ENCODE peak calls at places on chromosomes 5 and 9, in four cellular contexts. S, W, M and N are unnamed samples.

GRCh38 chr5:74257645-74258328 is 382.7 kb downstream of the ENC1 start:
- DNase-seq in S (peak; percentile 33), W (peak; percentile 63), M (no peak), N (peak; percentile 94)

GRCh38 chr5:157518963-157519362 is 56.6 kb downstream of the ADAM19 start:
- DNase-seq in S (no peak), W (no peak), M (no peak), N (no peak)

GRCh38 chr5:141958113-141958512 is at the start of gene PCDH12:
- DNase-seq in S (no peak), W (no peak), M (peak; percentile 18), N (peak; percentile 78)

GRCh38 chr9:36845844-36846243 is 188.2 kb downstream of the PAX5 start:
- DNase-seq in S (no peak), W (no peak), M (no peak), N (no peak)

GRCh38 chr9:131475111-131475955 is 27.4 kb upstream of the POMT1 start:
- DNase-seq in S (no peak), W (no peak), M (no peak), N (no peak)

GRCh38 chr5:76622973-76623596 is at the start of gene F2RL2:
- DNase-seq in S (peak; percentile 72), W (no peak), M (peak; percentile 25), N (peak; percentile 80)

GRCh38 chr5:132026516-132027008 is 15.1 kb upstream of the ACSL6 start:
- DNase-seq in S (no peak), W (peak; percentile 24), M (no peak), N (no peak)

GRCh38 chr9:137252555-137253506 is 1.7 kb downstream of the STPG3 start:
- DNase-seq in S (no peak), W (no peak), M (peak; percentile 52), N (no peak)

GRCh38 chr9:75889977-75890540 is 414 bp upstream of the PCSK5 start:
- DNase-seq in S (peak; percentile 64), W (peak; percentile 52), M (peak; percentile 44), N (peak; percentile 79)

GRCh38 chr5:88734983-88735382 is 148.0 kb downstream of the MEF2C start:
- DNase-seq in S (no peak), W (no peak), M (no peak), N (no peak)

GRCh38 chr5:107284822-107285510 is 385.8 kb downstream of the EFNA5 start:
- DNase-seq in S (peak; percentile 91), W (no peak), M (no peak), N (peak; percentile 22)

GRCh38 chr9:125462766-125463384 is 201.2 kb downstream of the GAPVD1 start:
- DNase-seq in S (no peak), W (no peak), M (no peak), N (peak; percentile 53)

GRCh38 chr5:93452255-93452654 is 128.8 kb downstream of the NR2F1-AS1 start:
- DNase-seq in S (no peak), W (no peak), M (no peak), N (no peak)

GRCh38 chr5:2738156-2738699 is 13.2 kb downstream of the IRX2 start:
- DNase-seq in S (no peak), W (no peak), M (no peak), N (no peak)

GRCh38 chr9:124187311-124187710 is 70.4 kb upstream of the NEK6 start:
- DNase-seq in S (no peak), W (no peak), M (no peak), N (no peak)

DNA sequence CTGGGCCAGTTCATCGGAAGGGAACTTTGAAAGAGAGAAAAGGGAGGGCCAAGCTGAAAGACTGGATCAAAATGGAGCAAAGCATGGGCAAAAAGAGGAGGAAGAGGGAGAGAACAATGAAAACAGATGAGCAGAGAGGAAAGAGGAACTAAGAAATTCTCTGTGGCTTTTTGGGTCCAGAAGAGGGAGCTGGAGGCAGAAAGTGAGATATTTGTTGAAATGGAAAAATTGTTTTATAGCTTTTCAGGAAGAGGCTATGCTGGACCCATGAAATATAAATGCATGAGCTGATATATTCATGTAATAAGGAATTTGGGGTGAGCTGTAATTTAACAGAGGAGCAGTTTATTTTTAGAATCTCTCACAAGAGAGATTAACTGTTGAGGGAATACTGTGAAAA is 457.3 kb downstream of the DMAC1 start:
- DNase-seq in S (no peak), W (no peak), M (no peak), N (peak; percentile 40)
- TF ChIP-seq CTCF in S (no peak), W (no peak), M (peak; percentile 43), N (peak; percentile 54)

DNA sequence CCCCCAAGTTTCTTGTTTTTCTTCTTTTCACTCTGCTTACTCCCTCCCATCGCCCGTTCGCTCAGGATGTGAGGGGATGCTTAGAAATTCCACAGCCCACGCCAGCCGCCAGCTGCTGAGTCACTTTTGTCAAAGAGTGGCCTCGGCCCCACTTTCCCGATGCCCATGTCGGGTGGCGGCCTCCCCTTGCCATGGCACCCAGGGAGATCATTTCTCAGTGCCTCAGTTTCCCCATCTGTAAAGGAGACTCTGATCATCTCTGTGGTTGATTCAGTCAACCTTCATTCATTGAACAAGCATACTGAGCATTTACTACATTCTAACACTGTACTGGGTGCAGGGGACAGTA is 362 bp upstream of the PDGFRB start:
- DNase-seq in S (no peak), W (no peak), M (no peak), N (no peak)
- H3K4me3 ChIP-seq in S (no peak overlapping the region), W (no peak overlapping the region), M (no peak overlapping the region), N (peak overlapping the region; percentile 94)

DNA sequence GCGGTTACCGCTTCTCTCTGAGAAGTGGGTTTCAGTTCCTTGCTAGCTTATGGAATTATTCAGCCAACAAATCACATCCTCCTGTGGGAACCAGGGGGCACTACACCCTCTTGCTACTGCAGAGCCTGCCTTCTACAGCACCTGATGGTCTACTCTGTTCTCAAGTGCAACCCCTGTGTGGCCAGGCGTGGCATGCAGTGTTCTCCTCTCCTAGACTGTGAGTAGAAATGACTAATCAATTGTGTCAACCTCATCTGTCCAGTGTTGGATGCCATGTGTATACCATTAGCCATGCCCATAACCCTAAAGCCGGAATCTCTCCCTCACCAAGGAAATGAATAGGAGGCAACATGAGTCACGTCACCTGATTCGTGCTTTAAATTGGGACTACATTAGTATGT is 117.2 kb upstream of the LIFR start:
- DNase-seq in S (peak; percentile 86), W (no peak), M (no peak), N (peak; percentile 9)
- TF ChIP-seq CTCF in S (no peak), W (no peak), M (peak; percentile 2), N (no peak)

GRCh38 chr5:171310334-171310815 is 1.3 kb downstream of the TLX3 start:
- DNase-seq in S (no peak), W (no peak), M (no peak), N (no peak)

GRCh38 chr5:171310816-171311697 is 2.0 kb downstream of the TLX3 start:
- DNase-seq in S (no peak), W (no peak), M (peak; percentile 67), N (peak; percentile 44)

GRCh38 chr5:171312129-171312819 is 3.2 kb downstream of the TLX3 start:
- DNase-seq in S (no peak), W (no peak), M (no peak), N (no peak)

GRCh38 chr5:171313481-171314206 is 4.6 kb downstream of the TLX3 start:
- DNase-seq in S (no peak), W (no peak), M (no peak), N (no peak)

GRCh38 chr5:171311698-171312083 is 2.6 kb downstream of the TLX3 start:
- DNase-seq in S (no peak), W (no peak), M (no peak), N (no peak)
- H3K4me3 ChIP-seq in S (no peak overlapping the region), W (no peak overlapping the region), M (peak overlapping the region; percentile 13), N (no peak overlapping the region)

DNA sequence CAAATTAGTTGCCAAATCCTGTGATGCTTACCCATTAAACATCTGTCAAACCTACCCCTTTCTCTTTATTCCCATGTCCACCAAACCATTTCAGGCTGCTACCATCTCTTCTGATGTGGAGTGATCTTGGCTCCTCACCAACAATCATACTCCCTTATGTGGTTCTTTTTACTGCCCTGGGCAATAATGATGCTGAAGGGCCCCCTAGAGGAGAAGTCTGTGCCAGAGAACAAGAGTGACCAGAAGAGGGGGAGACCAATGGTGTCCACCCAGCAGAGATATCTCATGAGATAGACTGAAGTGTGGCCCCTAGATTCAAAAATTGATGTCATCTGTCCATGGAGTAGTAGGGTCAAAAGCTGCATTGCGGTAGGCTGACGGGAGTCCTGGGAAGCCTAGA is 10.9 kb downstream of the LRRC70 start:
- DNase-seq in S (no peak), W (no peak), M (no peak), N (no peak)
- TF ChIP-seq CTCF in S (no peak), W (no peak), M (no peak), N (no peak)